ENCODE peak calls at places on chromosomes 5 and 9, in ten cellular contexts. I, X, A, W, Q, Z, D, J, C and L are unnamed samples.

GRCh38 chr9:21813575-21814473 is 11.4 kb downstream of the MTAP start:
- DNase-seq in I (no peak), X (peak), A (peak), W (no peak), Q (no peak), Z (peak), D (peak), J (peak), C (peak), L (peak)

GRCh38 chr5:175842947-175843793 is 28.2 kb upstream of the CPLX2 start:
- DNase-seq in I (peak), X (no peak), A (no peak), W (no peak), Q (no peak), Z (no peak), D (peak), J (peak), C (no peak), L (no peak)

GRCh38 chr9:129291041-129291501 is 113.0 kb upstream of the IER5L start:
- DNase-seq in I (no peak), X (no peak), A (no peak), W (peak), Q (peak), Z (no peak), D (no peak), J (no peak), C (no peak), L (no peak)

GRCh38 chr5:130337179-130337888 is 433.1 kb downstream of the CHSY3 start:
- DNase-seq in I (peak), X (no peak), A (no peak), W (no peak), Q (no peak), Z (no peak), D (peak), J (peak), C (peak), L (no peak)

GRCh38 chr5:87136096-87136495 is 131.6 kb upstream of the RASA1 start:
- DNase-seq in I (no peak), X (no peak), A (no peak), W (no peak), Q (no peak), Z (no peak), D (no peak), J (no peak), C (no peak), L (no peak)

GRCh38 chr5:5141625-5142527 is 1.7 kb downstream of the ADAMTS16 start:
- DNase-seq in I (no peak), X (peak), A (peak), W (no peak), Q (no peak), Z (no peak), D (peak), J (peak), C (peak), L (peak)

GRCh38 chr5:180069589-180070247 is 1.8 kb downstream of the RNF130 start:
- DNase-seq in I (no peak), X (no peak), A (peak), W (no peak), Q (no peak), Z (no peak), D (no peak), J (no peak), C (no peak), L (no peak)

GRCh38 chr5:144189800-144190429 is 19.2 kb downstream of the KCTD16 start:
- DNase-seq in I (peak), X (peak), A (no peak), W (no peak), Q (no peak), Z (no peak), D (peak), J (peak), C (no peak), L (peak)

GRCh38 chr5:14627270-14627669 is 37.2 kb upstream of the OTULIN start:
- DNase-seq in I (no peak), X (no peak), A (no peak), W (no peak), Q (no peak), Z (no peak), D (no peak), J (no peak), C (no peak), L (no peak)

GRCh38 chr5:181088289-181088688 is 42.7 kb downstream of the OR2V1 start:
- DNase-seq in I (peak), X (no peak), A (no peak), W (no peak), Q (no peak), Z (peak), D (no peak), J (peak), C (peak), L (no peak)

GRCh38 chr9:110536802-110537201 is 42.7 kb downstream of the SVEP1 start:
- DNase-seq in I (no peak), X (no peak), A (no peak), W (no peak), Q (no peak), Z (no peak), D (peak), J (peak), C (no peak), L (no peak)

GRCh38 chr9:97470076-97470475 is 31.4 kb upstream of the TMOD1 start:
- DNase-seq in I (no peak), X (no peak), A (no peak), W (no peak), Q (no peak), Z (peak), D (no peak), J (no peak), C (peak), L (no peak)

GRCh38 chr9:108622467-108622866 is 233.3 kb downstream of the ACTL7B start:
- DNase-seq in I (no peak), X (no peak), A (no peak), W (no peak), Q (no peak), Z (no peak), D (peak), J (peak), C (no peak), L (no peak)

GRCh38 chr5:110705349-110705748 is 21.1 kb downstream of the TMEM232 start:
- DNase-seq in I (no peak), X (no peak), A (no peak), W (no peak), Q (no peak), Z (no peak), D (no peak), J (no peak), C (no peak), L (no peak)

GRCh38 chr5:14593326-14594036 is 11.9 kb downstream of the OTULINL start:
- DNase-seq in I (no peak), X (no peak), A (no peak), W (no peak), Q (no peak), Z (no peak), D (no peak), J (no peak), C (no peak), L (no peak)

GRCh38 chr9:34513567-34514214 is 9.1 kb downstream of the ENHO start:
- DNase-seq in I (no peak), X (no peak), A (no peak), W (no peak), Q (no peak), Z (peak), D (peak), J (no peak), C (peak), L (no peak)

DNA sequence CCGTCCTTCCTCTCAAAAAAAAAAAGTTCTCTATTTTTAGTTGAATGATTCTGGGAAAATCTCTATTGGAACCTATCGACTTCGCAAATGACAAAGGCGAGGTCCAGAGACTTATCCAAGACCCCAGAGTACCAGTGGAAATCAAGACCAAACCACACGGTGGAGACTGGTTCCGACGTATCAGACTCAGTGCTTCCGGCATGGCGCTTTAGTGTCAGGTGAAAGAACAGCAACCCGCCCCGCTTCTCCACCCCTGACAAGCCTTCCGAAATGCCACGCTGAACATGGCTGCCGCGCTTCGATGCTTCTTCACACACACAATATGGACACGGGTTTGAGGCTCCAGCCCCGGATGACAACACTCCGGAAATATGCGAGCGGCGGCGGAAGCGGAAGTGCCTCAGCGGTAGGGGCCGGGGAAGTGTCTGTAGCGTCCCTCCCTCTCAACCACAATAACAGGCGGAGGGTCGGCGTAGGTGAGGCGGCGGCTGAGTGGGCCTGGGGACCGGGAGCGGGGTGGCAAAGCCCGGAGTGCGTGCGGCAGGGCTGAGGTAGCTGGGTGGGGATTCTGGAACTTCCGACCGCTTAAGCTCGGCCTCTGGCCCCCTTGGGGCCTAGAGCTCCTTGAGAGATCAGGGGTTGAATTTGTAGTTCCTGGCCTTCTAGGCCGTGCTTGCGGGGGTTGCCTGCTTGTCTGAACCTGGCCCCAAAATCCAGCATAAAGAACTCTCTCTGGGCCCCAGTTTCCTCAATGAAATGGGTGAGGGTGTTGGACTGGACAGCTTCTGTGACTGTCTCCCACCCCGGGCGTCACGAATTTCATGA is at the start of gene FBXO38:
- DNase-seq in I (peak), X (peak), A (peak), W (peak), Q (peak), Z (peak), D (peak), J (peak), C (peak), L (peak)
- TF ChIP-seq CTCF in I (no peak), X (no peak), A (no peak), W (peak), Q (no peak), Z (no peak), D (no peak), J (peak), C (peak), L (peak)

GRCh38 chr9:68963416-68963815 is 50.5 kb downstream of the PRKACG start:
- DNase-seq in I (no peak), X (no peak), A (no peak), W (no peak), Q (no peak), Z (no peak), D (no peak), J (no peak), C (no peak), L (no peak)
- TF ChIP-seq CTCF in I (no peak), X (no peak), A (no peak), W (no peak), Q (no peak), Z (no peak), D (no peak), J (no peak), C (no peak), L (no peak)

DNA sequence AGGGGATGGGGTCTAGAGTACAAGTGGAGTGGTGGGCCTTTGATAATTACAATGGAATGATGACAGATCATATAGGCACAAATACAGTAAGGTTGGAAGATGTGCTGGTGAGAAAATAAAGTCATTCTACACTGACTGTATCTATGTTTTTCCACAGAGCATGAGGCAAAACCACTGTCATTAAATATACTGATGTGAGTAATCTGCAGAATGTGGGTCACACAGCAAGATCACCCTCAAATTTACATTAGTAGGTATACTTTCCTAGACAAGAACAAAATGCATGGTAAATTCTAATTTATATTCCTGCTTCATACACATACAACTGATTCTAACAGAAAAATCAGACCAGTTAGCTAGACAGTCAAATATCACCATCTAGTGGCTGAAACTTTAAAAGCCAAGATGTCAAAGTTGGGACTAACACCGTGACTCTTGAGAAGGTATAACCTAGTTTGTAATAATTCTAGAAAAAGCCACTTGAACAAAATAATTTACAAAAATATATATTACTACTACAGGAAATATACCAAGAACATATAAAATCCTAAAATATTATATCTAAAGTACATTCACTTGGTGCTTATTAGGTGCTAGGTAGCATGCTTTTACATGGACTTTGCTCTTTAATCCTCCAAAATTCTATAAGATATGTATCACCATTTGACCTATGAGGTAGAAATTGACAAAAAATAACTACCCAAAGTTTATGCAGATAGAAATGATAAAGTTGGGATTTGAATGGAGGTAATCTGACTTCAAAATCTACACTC is 19.5 kb downstream of the TTC33 start:
- DNase-seq in I (peak), X (no peak), A (no peak), W (no peak), Q (no peak), Z (no peak), D (peak), J (peak), C (peak), L (peak)
- TF ChIP-seq CTCF in I (peak), X (peak), A (peak), W (peak), Q (peak), Z (no peak), D (peak), J (peak), C (peak), L (peak)

DNA sequence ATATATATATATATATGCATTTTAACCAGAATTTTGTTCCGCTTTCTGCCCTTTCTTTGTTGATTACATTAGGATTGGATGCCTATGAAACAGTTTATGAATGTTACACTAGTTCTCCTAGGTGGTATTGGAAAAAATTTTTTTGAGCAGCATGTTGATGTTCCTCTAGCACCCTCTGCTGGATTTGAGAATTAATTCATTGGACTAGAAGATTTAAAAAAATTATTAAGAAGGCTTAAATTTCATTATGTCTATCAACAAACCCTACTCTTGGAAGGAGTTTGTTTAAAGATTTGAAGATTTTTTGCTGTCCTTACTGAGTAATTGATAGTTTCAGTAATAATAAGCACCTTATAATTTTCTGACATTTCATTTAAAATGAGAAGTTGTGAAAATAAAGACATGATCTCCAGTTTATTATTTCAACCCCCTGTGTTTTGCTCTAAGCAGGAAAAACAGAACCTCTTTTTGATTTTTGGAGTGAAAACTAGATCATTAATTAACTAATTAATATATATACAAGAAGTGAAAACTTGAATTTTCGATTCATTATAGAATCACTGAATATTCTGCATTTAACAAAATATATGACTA is 89.6 kb downstream of the CCDC171 start:
- DNase-seq in I (peak), X (no peak), A (no peak), W (no peak), Q (no peak), Z (no peak), D (peak), J (peak), C (peak), L (peak)
- TF ChIP-seq CTCF in I (peak), X (peak), A (peak), W (peak), Q (peak), Z (peak), D (peak), J (peak), C (peak), L (peak)

GRCh38 chr5:157561105-157561504 is 14.5 kb downstream of the ADAM19 start:
- DNase-seq in I (no peak), X (no peak), A (peak), W (no peak), Q (no peak), Z (no peak), D (no peak), J (no peak), C (no peak), L (no peak)

GRCh38 chr5:157562111-157562581 is 13.4 kb downstream of the ADAM19 start:
- DNase-seq in I (no peak), X (no peak), A (peak), W (no peak), Q (no peak), Z (no peak), D (no peak), J (no peak), C (peak), L (no peak)

GRCh38 chr5:157566902-157567489 is 8.6 kb downstream of the ADAM19 start:
- DNase-seq in I (no peak), X (no peak), A (no peak), W (no peak), Q (no peak), Z (no peak), D (no peak), J (no peak), C (no peak), L (no peak)

GRCh38 chr5:157563373-157564148 is 12.0 kb downstream of the ADAM19 start:
- DNase-seq in I (no peak), X (no peak), A (peak), W (no peak), Q (no peak), Z (no peak), D (peak), J (no peak), C (no peak), L (no peak)

DNA sequence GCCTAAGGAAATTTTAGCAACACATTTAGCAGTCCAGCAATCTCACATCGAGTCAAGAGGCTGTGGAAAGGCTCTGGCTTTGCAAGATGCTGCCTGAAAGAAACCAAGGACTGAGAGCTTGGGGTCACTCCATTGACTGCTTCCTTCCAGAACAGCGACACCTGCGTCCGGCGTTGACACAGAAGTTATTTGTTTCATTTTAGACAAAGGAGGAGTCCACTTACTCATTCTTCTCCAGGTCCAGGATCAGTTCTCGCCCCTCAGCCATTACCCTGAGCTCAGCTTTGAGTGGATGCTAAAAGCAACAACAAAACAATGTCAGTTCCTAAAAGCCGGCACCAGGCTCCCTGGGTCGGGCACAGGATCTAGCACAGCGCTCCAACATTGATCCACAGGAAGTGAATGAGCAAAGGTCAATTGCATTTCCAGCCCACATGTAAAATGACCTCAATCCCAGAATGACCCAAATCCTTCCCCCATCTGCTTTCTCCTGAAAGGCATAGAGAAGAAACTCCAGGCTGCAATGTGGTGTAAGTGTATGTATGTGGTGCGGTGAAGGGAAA is 11.3 kb downstream of the ADAM19 start:
- DNase-seq in I (no peak), X (no peak), A (peak), W (no peak), Q (no peak), Z (no peak), D (peak), J (no peak), C (no peak), L (no peak)
- TF ChIP-seq CTCF in I (no peak), X (no peak), A (peak), W (peak), Q (peak), Z (no peak), D (peak), J (peak), C (no peak), L (no peak)

GRCh38 chr5:107796797-107797196 is 126.1 kb upstream of the EFNA5 start:
- DNase-seq in I (no peak), X (no peak), A (no peak), W (no peak), Q (no peak), Z (no peak), D (no peak), J (no peak), C (no peak), L (no peak)
- TF ChIP-seq CTCF in I (no peak), X (no peak), A (no peak), W (no peak), Q (no peak), Z (no peak), D (no peak), J (no peak), C (peak), L (no peak)

DNA sequence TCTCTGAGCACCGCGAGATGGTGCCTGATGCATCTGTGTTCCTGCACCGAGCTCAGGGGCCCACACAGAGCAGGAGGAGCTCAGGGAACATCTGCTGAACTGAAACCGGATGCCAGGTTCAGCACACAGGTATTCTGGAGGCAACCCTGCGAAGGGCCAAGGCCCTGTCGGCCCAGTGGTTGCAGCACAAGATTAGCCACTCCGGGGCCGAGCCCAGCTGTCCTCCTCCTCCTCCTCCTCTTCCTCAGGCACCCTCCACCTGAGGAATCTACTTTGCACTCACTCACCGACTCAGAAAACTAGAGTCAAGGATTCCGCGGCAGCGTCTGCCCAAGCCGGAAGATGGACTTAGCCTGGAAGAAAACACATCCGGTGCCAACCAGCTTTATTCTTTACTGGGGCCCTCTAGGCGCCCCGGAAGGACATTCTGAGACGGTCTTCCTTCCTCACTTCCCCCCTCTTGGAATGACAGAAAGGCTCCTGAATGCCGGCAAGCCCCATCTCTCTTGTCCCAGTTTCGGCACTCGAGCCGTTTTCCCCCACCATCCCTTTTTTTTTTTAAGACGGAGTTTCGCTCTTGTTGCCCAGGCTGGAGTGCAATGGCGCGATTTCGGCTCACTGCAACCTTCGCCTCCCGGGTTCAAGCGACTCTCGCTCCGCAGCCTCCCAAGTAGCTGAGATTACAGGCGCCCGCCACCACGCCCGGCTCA is at the start of gene ZBTB6:
- DNase-seq in I (peak), X (peak), A (peak), W (peak), Q (peak), Z (peak), D (peak), J (peak), C (peak), L (peak)
- TF ChIP-seq CTCF in I (no peak), X (no peak), A (no peak), W (no peak), Q (no peak), Z (no peak), D (no peak), J (no peak), C (peak), L (no peak)

GRCh38 chr5:132383984-132384383 is 14.5 kb downstream of the SLC22A5 start:
- DNase-seq in I (no peak), X (no peak), A (no peak), W (no peak), Q (no peak), Z (no peak), D (no peak), J (no peak), C (no peak), L (no peak)

GRCh38 chr5:132387649-132388117 is 18.2 kb downstream of the SLC22A5 start:
- DNase-seq in I (peak), X (peak), A (peak), W (peak), Q (no peak), Z (no peak), D (peak), J (peak), C (no peak), L (peak)

GRCh38 chr5:132384506-132384905 is 15.0 kb downstream of the SLC22A5 start:
- DNase-seq in I (no peak), X (no peak), A (no peak), W (no peak), Q (no peak), Z (no peak), D (no peak), J (no peak), C (no peak), L (no peak)

GRCh38 chr5:132386644-132387286 is 17.3 kb downstream of the SLC22A5 start:
- DNase-seq in I (peak), X (peak), A (peak), W (no peak), Q (peak), Z (peak), D (peak), J (peak), C (peak), L (peak)

GRCh38 chr5:132385321-132386105 is 16.0 kb downstream of the SLC22A5 start:
- DNase-seq in I (peak), X (peak), A (peak), W (no peak), Q (peak), Z (no peak), D (peak), J (peak), C (peak), L (peak)
- TF ChIP-seq CTCF in I (peak), X (peak), A (peak), W (peak), Q (peak), Z (peak), D (peak), J (peak), C (peak), L (peak)